ENCODE peak calls at places on chromosomes 4 and X, in seven cellular contexts. S, Y, K, U, C, Q and V are unnamed samples.

GRCh38 chr4:151983854-151984253 is 223.0 kb upstream of the GATB start:
- DNase-seq in S (no peak), Y (peak; percentile 37), K (peak; percentile 21), U (no peak), C (peak; percentile 91), Q (no peak), V (no peak)

GRCh38 chr4:8228319-8229250 is 29.5 kb downstream of the SH3TC1 start:
- DNase-seq in S (peak; percentile 53), Y (peak; percentile 70), K (peak; percentile 88), U (peak; percentile 36), C (peak; percentile 22), Q (no peak), V (no peak)

GRCh38 chr4:130825283-130825682 is 1729.3 kb downstream of the C4orf33 start:
- DNase-seq in S (no peak), Y (no peak), K (no peak), U (peak; percentile 4), C (no peak), Q (no peak), V (no peak)

GRCh38 chrX:140354431-140355120 is 150.3 kb downstream of the SOX3 start:
- DNase-seq in S (no peak), Y (peak; percentile 44), K (no peak), U (no peak), C (no peak), Q (no peak), V (no peak)

GRCh38 chr4:107654694-107655093 is 65.3 kb downstream of the PAPSS1 start:
- DNase-seq in S (no peak), Y (no peak), K (no peak), U (no peak), C (peak; percentile 92), Q (no peak), V (no peak)

GRCh38 chrX:120561634-120562568 is 1.1 kb upstream of the CUL4B start:
- DNase-seq in S (no peak), Y (no peak), K (no peak), U (no peak), C (no peak), Q (peak; percentile 58), V (no peak)

GRCh38 chr4:5158391-5158770 is 107.1 kb downstream of the STK32B start:
- DNase-seq in S (no peak), Y (peak; percentile 46), K (no peak), U (no peak), C (no peak), Q (no peak), V (no peak)

GRCh38 chrX:135973025-135973547 is 702 bp downstream of the MMGT1 start:
- DNase-seq in S (no peak), Y (peak; percentile 45), K (no peak), U (no peak), C (no peak), Q (no peak), V (no peak)

GRCh38 chrX:36908801-36909403 is 99.3 kb upstream of the FAM47C start:
- DNase-seq in S (no peak), Y (peak; percentile 30), K (peak; percentile 35), U (no peak), C (peak; percentile 11), Q (peak; percentile 1), V (no peak)

GRCh38 chr4:102169345-102169744 is 175.9 kb downstream of the SLC39A8 start:
- DNase-seq in S (no peak), Y (peak; percentile 30), K (peak; percentile 74), U (no peak), C (peak; percentile 46), Q (no peak), V (peak; percentile 86)

GRCh38 chr4:7626551-7626950 is 191.8 kb upstream of the PSAPL1 start:
- DNase-seq in S (no peak), Y (no peak), K (no peak), U (no peak), C (no peak), Q (no peak), V (no peak)

GRCh38 chr4:164755432-164755831 is 1.5 kb downstream of the SMIM31 start:
- DNase-seq in S (no peak), Y (no peak), K (no peak), U (no peak), C (no peak), Q (no peak), V (no peak)

GRCh38 chrX:129576539-129576938 is 36.5 kb downstream of the OCRL start:
- DNase-seq in S (no peak), Y (no peak), K (no peak), U (no peak), C (no peak), Q (no peak), V (no peak)